ENCODE peak calls at places on chromosome 12, in six cellular contexts. O is IMR-90, K is H1, Y is H9, J is trophoblast cell, T is mesenchymal stem cell. R is an unnamed sample.

GRCh38 chr12:115166698-115167315 is 482.8 kb upstream of the TBX3 start:
- DNase-seq in O (peak), K (no peak), Y (no peak), J (peak), T (peak), R (no peak)

GRCh38 chr12:10943167-10943566 is 4.1 kb upstream of the TAS2R14 start:
- DNase-seq in O (no peak), K (no peak), Y (no peak), J (no peak), T (no peak), R (no peak)

GRCh38 chr12:15880721-15881120 is 1.5 kb upstream of the STRAP start:
- DNase-seq in O (no peak), K (no peak), Y (no peak), J (no peak), T (no peak), R (no peak)

GRCh38 chr12:104352106-104352713 is 48.7 kb downstream of the EID3 start:
- DNase-seq in O (peak), K (no peak), Y (peak), J (no peak), T (no peak), R (no peak)

GRCh38 chr12:121701667-121702277 is 10.8 kb upstream of the TMEM120B start:
- DNase-seq in O (no peak), K (no peak), Y (no peak), J (no peak), T (no peak), R (no peak)

GRCh38 chr12:2793561-2793960 is 1.2 kb upstream of the FKBP4 start:
- DNase-seq in O (no peak), K (no peak), Y (no peak), J (no peak), T (no peak), R (no peak)

GRCh38 chr12:42564540-42564939 is 25.0 kb downstream of the PRICKLE1 start:
- DNase-seq in O (peak), K (no peak), Y (no peak), J (peak), T (peak), R (no peak)

GRCh38 chr12:123444396-123445026 is 8.0 kb upstream of the RILPL2 start:
- DNase-seq in O (peak), K (no peak), Y (no peak), J (peak), T (peak), R (no peak)

GRCh38 chr12:87376722-87377121 is 652.5 kb downstream of the C12orf50 start:
- DNase-seq in O (no peak), K (no peak), Y (no peak), J (no peak), T (no peak), R (no peak)

GRCh38 chr12:49680075-49680474 is 27.1 kb downstream of the FMNL3 start:
- DNase-seq in O (no peak), K (no peak), Y (no peak), J (no peak), T (no peak), R (no peak)

GRCh38 chr12:52184813-52185212 is 7.0 kb downstream of the KRT80 start:
- DNase-seq in O (peak), K (no peak), Y (no peak), J (no peak), T (no peak), R (no peak)

GRCh38 chr12:44053550-44054243 is 217.8 kb downstream of the TMEM117 start:
- DNase-seq in O (peak), K (no peak), Y (no peak), J (peak), T (no peak), R (no peak)

GRCh38 chr12:108649668-108650067 is 16.0 kb upstream of the SELPLG start:
- DNase-seq in O (peak), K (no peak), Y (no peak), J (peak), T (peak), R (no peak)

GRCh38 chr12:22014783-22015144 is 31.3 kb upstream of the CMAS start:
- DNase-seq in O (peak), K (no peak), Y (no peak), J (no peak), T (no peak), R (no peak)

GRCh38 chr12:69529021-69529420 is 56.2 kb upstream of the CCT2 start:
- DNase-seq in O (no peak), K (no peak), Y (no peak), J (no peak), T (no peak), R (no peak)

GRCh38 chr12:30969606-30970395 is 43.3 kb downstream of the TSPAN11 start:
- DNase-seq in O (no peak), K (no peak), Y (no peak), J (no peak), T (no peak), R (no peak)

GRCh38 chr12:116547955-116548471 is 11.2 kb upstream of the MAP1LC3B2 start:
- DNase-seq in O (peak), K (no peak), Y (no peak), J (peak), T (peak), R (no peak)

GRCh38 chr12:1234073-1234472 is 243.1 kb downstream of the ERC1 start:
- DNase-seq in O (peak), K (no peak), Y (no peak), J (no peak), T (peak), R (no peak)

GRCh38 chr12:14810953-14811483 is 3.0 kb downstream of the SMCO3 start:
- DNase-seq in O (peak), K (no peak), Y (peak), J (peak), T (peak), R (no peak)

GRCh38 chr12:132171968-132172521 is 27.8 kb downstream of the NOC4L start:
- DNase-seq in O (no peak), K (no peak), Y (no peak), J (no peak), T (no peak), R (no peak)

GRCh38 chr12:32504626-32505025 is 105.3 kb downstream of the FGD4 start:
- DNase-seq in O (peak), K (no peak), Y (no peak), J (peak), T (no peak), R (no peak)

GRCh38 chr12:42428850-42429249 is 102.9 kb downstream of the PPHLN1 start:
- DNase-seq in O (no peak), K (no peak), Y (no peak), J (no peak), T (no peak), R (no peak)

GRCh38 chr12:82625523-82625922 is 61.2 kb upstream of the TMTC2 start:
- DNase-seq in O (no peak), K (no peak), Y (no peak), J (no peak), T (no peak), R (peak)

GRCh38 chr12:57389033-57389432 is 41.8 kb downstream of the R3HDM2 start:
- DNase-seq in O (peak), K (no peak), Y (no peak), J (peak), T (peak), R (no peak)

GRCh38 chr12:57621497-57622292 is 10.5 kb downstream of the ARHGEF25 start:
- DNase-seq in O (peak), K (no peak), Y (peak), J (peak), T (peak), R (no peak)

GRCh38 chr12:116878567-116879508 is 2.4 kb downstream of the HRK start:
- DNase-seq in O (no peak), K (no peak), Y (peak), J (peak), T (peak), R (no peak)

GRCh38 chr12:119334459-119335170 is at the start of gene CCDC60:
- DNase-seq in O (no peak), K (peak), Y (peak), J (no peak), T (no peak), R (peak)

GRCh38 chr12:100672075-100672592 is 98.7 kb downstream of the GAS2L3 start:
- DNase-seq in O (no peak), K (no peak), Y (peak), J (peak), T (peak), R (no peak)

GRCh38 chr12:29320295-29321090 is 60.5 kb downstream of the ERGIC2 start:
- DNase-seq in O (peak), K (no peak), Y (no peak), J (no peak), T (peak), R (no peak)

GRCh38 chr12:4265280-4265679 is 8.3 kb upstream of the CCND2 start:
- DNase-seq in O (no peak), K (no peak), Y (no peak), J (no peak), T (no peak), R (no peak)

GRCh38 chr12:130952106-130952505 is 1.6 kb upstream of the ADGRD1 start:
- DNase-seq in O (no peak), K (no peak), Y (no peak), J (no peak), T (no peak), R (no peak)

GRCh38 chr12:127287256-127287655 is 979.7 kb upstream of the TMEM132C start:
- DNase-seq in O (no peak), K (no peak), Y (peak), J (no peak), T (no peak), R (no peak)

GRCh38 chr12:89709994-89710872 is 1.6 kb upstream of the ATP2B1 start:
- DNase-seq in O (peak), K (no peak), Y (peak), J (peak), T (no peak), R (no peak)

GRCh38 chr12:131783915-131784541 is 44.2 kb upstream of the MMP17 start:
- DNase-seq in O (peak), K (no peak), Y (peak), J (peak), T (peak), R (no peak)

GRCh38 chr12:52087961-52088820 is 8.7 kb downstream of the SMIM41 start:
- DNase-seq in O (no peak), K (no peak), Y (no peak), J (no peak), T (no peak), R (no peak)

GRCh38 chr12:48026081-48026827 is 22.0 kb upstream of the COL2A1 start:
- DNase-seq in O (no peak), K (no peak), Y (no peak), J (no peak), T (no peak), R (no peak)

GRCh38 chr12:3300833-3301401 is 190.1 kb upstream of the PRMT8 start:
- DNase-seq in O (no peak), K (no peak), Y (no peak), J (no peak), T (no peak), R (no peak)

DNA sequence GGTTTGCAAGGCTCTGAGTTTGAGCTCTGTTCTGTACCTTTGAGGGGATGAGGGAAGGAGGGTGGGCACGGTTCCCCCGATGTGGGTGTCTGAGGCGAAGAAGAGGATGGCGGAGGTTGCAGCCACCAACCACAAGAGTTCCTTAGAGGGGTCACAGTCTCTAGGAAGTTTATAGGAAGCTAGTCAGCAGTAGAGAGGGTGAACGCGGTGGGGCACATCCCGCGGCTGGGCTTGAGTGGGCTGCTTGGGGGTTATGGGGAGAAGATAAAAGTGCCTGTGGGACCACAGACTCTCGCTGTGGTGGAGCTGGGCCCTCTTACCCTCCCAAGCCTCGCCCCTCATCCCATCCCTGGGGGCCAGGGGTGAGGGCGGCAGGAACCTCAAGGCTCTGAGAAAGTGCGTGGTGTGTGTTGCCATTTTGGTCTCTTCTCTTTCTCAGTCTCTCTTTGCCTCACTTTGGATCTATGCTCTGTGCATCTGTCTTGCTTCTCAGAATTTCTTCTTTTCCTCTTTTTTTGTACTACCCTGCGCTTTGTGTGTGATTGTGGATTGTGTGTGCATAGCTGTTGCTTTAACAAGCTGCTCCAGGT is 2.7 kb downstream of the CD4 start:
- DNase-seq in O (no peak), K (no peak), Y (no peak), J (no peak), T (no peak), R (no peak)
- H2AFZ ChIP-seq in O (peak), K (no peak), Y (no peak), J (no peak), T (no peak), R (peak)

GRCh38 chr12:50924131-50924438 is 28.3 kb upstream of the HIGD1C start:
- DNase-seq in O (no peak), K (no peak), Y (peak), J (no peak), T (no peak), R (no peak)
- H4K8ac ChIP-seq in O (peak), K (no peak), Y (no peak), J (peak), T (no peak), R (no peak)

DNA sequence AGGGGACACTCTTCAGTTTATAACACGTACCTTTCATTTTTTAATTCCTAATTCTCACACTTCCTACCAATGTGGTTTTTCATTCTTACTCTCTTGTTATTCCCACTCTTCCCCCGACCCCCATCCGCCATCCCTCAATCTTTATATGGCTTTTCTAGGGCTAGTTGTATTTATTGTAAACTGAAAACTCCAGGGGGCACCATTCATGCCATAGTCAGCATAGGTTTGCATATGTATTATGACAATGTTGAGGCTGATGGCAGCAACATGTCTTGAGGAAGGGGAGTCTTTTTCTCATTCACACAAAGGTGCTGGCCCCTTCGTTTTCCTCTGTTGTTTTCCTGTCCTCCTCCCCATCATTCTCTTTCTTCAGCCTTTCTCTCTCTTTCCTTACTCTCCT is 27.7 kb upstream of the LTA4H start:
- DNase-seq in O (peak), K (no peak), Y (no peak), J (no peak), T (peak), R (no peak)
- H3K27ac ChIP-seq in O (no peak), K (no peak), Y (no peak), J (no peak), T (no peak), R (no peak)

GRCh38 chr12:112815589-112816321 is 24.2 kb downstream of the RPH3A start:
- DNase-seq in O (no peak), K (no peak), Y (no peak), J (no peak), T (no peak), R (no peak)
- H2AFZ ChIP-seq in O (no peak), K (no peak), Y (no peak), J (no peak), T (no peak), R (no peak)

GRCh38 chr12:6927999-6928702 is 392 bp downstream of the ATN1 start:
- DNase-seq in O (no peak), K (no peak), Y (no peak), J (no peak), T (no peak), R (no peak)
- H4K8ac ChIP-seq in O (no peak), K (no peak), Y (no peak), J (peak), T (peak), R (no peak)

DNA sequence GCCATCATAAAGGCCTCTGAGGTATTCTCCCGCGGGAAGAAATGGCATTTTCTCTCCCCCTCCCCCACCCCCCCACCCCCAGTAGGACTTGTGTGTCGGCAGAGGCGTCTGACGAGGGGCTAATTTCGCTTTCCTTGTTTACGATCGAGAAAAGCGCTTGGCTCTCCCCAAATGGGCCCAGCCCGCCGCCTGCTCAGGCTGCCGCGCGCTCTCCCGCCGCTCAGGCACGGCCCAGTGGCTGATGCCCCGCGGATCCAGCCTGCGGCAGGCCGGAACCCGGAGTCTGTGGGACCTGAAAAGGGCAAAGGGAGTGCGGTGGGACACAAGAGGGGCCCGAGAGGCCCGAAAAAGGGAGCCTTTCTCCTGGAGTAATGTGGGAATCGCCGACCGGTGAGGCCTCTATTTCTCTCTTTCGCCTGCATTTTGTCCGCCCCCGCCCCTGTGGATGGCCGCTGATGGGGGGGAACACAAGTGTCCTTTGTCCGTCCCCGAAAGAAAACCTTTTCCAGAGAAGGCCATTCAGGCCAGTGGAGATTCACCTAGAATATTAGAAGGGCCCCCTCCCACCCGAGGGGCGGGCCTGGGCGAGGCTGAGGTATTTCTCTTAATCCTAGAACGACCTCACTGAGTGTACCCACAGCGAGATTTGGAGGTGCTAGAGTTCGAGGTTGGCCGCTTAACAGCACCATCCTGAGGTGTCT is 9.0 kb upstream of the HOXC6 start:
- DNase-seq in O (no peak), K (no peak), Y (peak), J (no peak), T (peak), R (no peak)
- H3K27ac ChIP-seq in O (no peak), K (no peak), Y (no peak), J (no peak), T (peak), R (no peak)

DNA sequence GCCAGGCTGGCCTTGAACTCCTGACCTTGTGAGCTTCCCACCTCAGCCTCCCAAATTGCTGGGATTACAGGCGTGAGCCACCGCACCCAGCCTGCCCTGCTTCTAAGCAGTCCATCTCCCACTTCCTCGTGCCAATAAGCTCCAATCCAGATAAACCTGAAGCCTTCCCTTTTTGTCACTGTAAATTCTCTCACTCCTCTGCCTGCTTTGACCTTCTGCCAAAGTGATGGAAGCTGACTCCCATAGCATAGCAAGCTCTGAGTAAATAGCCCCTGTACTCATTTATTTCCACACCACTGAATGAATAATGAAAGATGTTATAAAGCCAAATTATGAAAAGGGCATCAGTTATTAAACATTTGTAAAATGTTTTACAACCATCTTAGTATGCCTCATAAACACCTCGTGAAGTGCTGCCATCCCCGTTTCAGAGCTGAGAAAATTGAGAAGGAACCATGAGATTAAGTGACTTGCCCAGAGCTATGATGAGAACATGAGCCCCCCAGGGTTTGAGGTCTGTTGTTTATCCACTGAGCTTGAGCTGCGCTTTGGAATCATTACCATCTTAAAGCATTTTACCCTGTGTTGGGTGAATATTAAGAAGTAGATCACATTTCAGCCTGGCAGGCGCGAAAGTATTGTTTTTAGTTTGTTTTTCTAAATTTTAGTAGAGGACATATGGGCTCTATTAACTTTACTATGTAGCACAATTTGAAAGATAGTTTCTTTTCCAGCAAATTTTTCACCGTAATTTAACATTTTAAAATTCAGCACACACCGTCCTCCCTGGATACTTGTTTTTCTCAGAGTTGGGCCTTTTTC is 30.3 kb downstream of the MANSC1 start:
- DNase-seq in O (no peak), K (no peak), Y (no peak), J (no peak), T (no peak), R (no peak)
- H2AFZ ChIP-seq in O (peak), K (peak), Y (no peak), J (no peak), T (no peak), R (peak)

GRCh38 chr12:76679778-76680177 is 84.1 kb upstream of the ZDHHC17 start:
- DNase-seq in O (peak), K (no peak), Y (no peak), J (no peak), T (no peak), R (no peak)

GRCh38 chr12:76678992-76679391 is 84.9 kb upstream of the ZDHHC17 start:
- DNase-seq in O (no peak), K (no peak), Y (no peak), J (no peak), T (no peak), R (no peak)

GRCh38 chr12:76685246-76685678 is 78.7 kb upstream of the ZDHHC17 start:
- DNase-seq in O (peak), K (no peak), Y (peak), J (no peak), T (peak), R (no peak)

GRCh38 chr12:76680940-76681339 is 83.0 kb upstream of the ZDHHC17 start:
- DNase-seq in O (peak), K (no peak), Y (no peak), J (peak), T (peak), R (no peak)
- H4K8ac ChIP-seq in O (no peak), K (no peak), Y (no peak), J (peak), T (no peak), R (no peak)

GRCh38 chr12:6735448-6736191 is 11.8 kb downstream of the COPS7A start:
- DNase-seq in O (peak), K (no peak), Y (peak), J (peak), T (peak), R (no peak)
- H3K27ac ChIP-seq in O (no peak), K (no peak), Y (no peak), J (no peak), T (peak), R (no peak)